ENCODE peak calls at places on chromosomes 4 and X, in six cellular contexts. One of them, this sample, is unnamed. For H3K4me1, the result is how much of the 10 kb centered on the place peaks cover.

GRCh38 chr4:147173797-147174196 is 228.1 kb upstream of the TTC29 start:
- DNase-seq in small intestine: no peak
- DNase-seq in GM12878: no peak
- DNase-seq in adrenal gland: no peak
- DNase-seq in right lobe of liver: no peak
- DNase-seq in breast epithelium: no peak
- DNase-seq in this sample: no peak

GRCh38 chr4:138901177-138901576 is 114.4 kb upstream of the NOCT start:
- DNase-seq in GM12878: no peak
- DNase-seq in right lobe of liver: no peak
- DNase-seq in small intestine: no peak
- DNase-seq in breast epithelium: no peak
- DNase-seq in adrenal gland: no peak
- DNase-seq in this sample: no peak

GRCh38 chr4:182600093-182600492 is 317.1 kb downstream of the DCTD start:
- DNase-seq in GM12878: no peak
- DNase-seq in small intestine: no peak
- DNase-seq in adrenal gland: no peak
- DNase-seq in breast epithelium: no peak
- DNase-seq in right lobe of liver: no peak
- DNase-seq in this sample: no peak

GRCh38 chr4:100548209-100548579 is 30.4 kb upstream of the EMCN start:
- DNase-seq in small intestine: no peak
- DNase-seq in breast epithelium: no peak
- DNase-seq in GM12878: no peak
- DNase-seq in adrenal gland: no peak
- DNase-seq in right lobe of liver: no peak
- DNase-seq in this sample: no peak

GRCh38 chrX:106263817-106264216 is 95.7 kb downstream of the PWWP3B start:
- DNase-seq in GM12878: no peak
- DNase-seq in small intestine: no peak
- DNase-seq in right lobe of liver: no peak
- DNase-seq in adrenal gland: peak
- DNase-seq in breast epithelium: no peak
- DNase-seq in this sample: peak

GRCh38 chrX:40685352-40685918 is 38.1 kb upstream of the CXorf38 start:
- DNase-seq in breast epithelium: no peak
- DNase-seq in GM12878: no peak
- DNase-seq in small intestine: no peak
- DNase-seq in right lobe of liver: no peak
- DNase-seq in adrenal gland: no peak
- DNase-seq in this sample: no peak

GRCh38 chr4:119104644-119105273 is 30.9 kb upstream of the MYOZ2 start:
- DNase-seq in breast epithelium: no peak
- DNase-seq in right lobe of liver: no peak
- DNase-seq in adrenal gland: no peak
- DNase-seq in GM12878: no peak
- DNase-seq in small intestine: no peak
- DNase-seq in this sample: no peak

GRCh38 chr4:69881173-69881773 is 21.3 kb upstream of the SULT1E1 start:
- DNase-seq in right lobe of liver: no peak
- DNase-seq in small intestine: peak
- DNase-seq in adrenal gland: peak
- DNase-seq in GM12878: no peak
- DNase-seq in breast epithelium: no peak
- DNase-seq in this sample: no peak

GRCh38 chr4:1167244-1167949 is 5.0 kb downstream of the SPON2 start:
- DNase-seq in right lobe of liver: peak
- DNase-seq in small intestine: peak
- DNase-seq in GM12878: peak
- DNase-seq in adrenal gland: peak
- DNase-seq in breast epithelium: peak
- DNase-seq in this sample: peak

GRCh38 chr4:98793658-98794057 is 135.2 kb upstream of the TSPAN5 start:
- DNase-seq in right lobe of liver: no peak
- DNase-seq in GM12878: no peak
- DNase-seq in small intestine: no peak
- DNase-seq in adrenal gland: no peak
- DNase-seq in breast epithelium: no peak
- DNase-seq in this sample: peak

GRCh38 chr4:11367371-11367770 is 61.3 kb downstream of the HS3ST1 start:
- DNase-seq in GM12878: no peak
- DNase-seq in small intestine: peak
- DNase-seq in adrenal gland: peak
- DNase-seq in breast epithelium: no peak
- DNase-seq in right lobe of liver: no peak
- DNase-seq in this sample: no peak

GRCh38 chr4:88792821-88793220 is 95.2 kb upstream of the NAP1L5 start:
- DNase-seq in adrenal gland: no peak
- DNase-seq in right lobe of liver: no peak
- DNase-seq in breast epithelium: no peak
- DNase-seq in small intestine: no peak
- DNase-seq in GM12878: no peak
- DNase-seq in this sample: no peak

GRCh38 chr4:19386786-19387185 is 864.9 kb upstream of the SLIT2 start:
- DNase-seq in GM12878: no peak
- DNase-seq in right lobe of liver: no peak
- DNase-seq in small intestine: no peak
- DNase-seq in adrenal gland: no peak
- DNase-seq in breast epithelium: no peak
- DNase-seq in this sample: no peak

GRCh38 chr4:6644792-6645530 is 4.5 kb downstream of the MRFAP1 start:
- DNase-seq in breast epithelium: no peak
- DNase-seq in right lobe of liver: no peak
- DNase-seq in adrenal gland: no peak
- DNase-seq in small intestine: no peak
- DNase-seq in GM12878: no peak
- DNase-seq in this sample: no peak

GRCh38 chr4:96352051-96352517 is 512.2 kb downstream of the PDHA2 start:
- DNase-seq in breast epithelium: no peak
- DNase-seq in small intestine: peak
- DNase-seq in right lobe of liver: no peak
- DNase-seq in adrenal gland: no peak
- DNase-seq in GM12878: no peak
- DNase-seq in this sample: no peak

GRCh38 chr4:126986828-126987227 is 645.9 kb upstream of the INTU start:
- DNase-seq in GM12878: no peak
- DNase-seq in adrenal gland: no peak
- DNase-seq in right lobe of liver: no peak
- DNase-seq in breast epithelium: no peak
- DNase-seq in small intestine: no peak
- DNase-seq in this sample: peak

DNA sequence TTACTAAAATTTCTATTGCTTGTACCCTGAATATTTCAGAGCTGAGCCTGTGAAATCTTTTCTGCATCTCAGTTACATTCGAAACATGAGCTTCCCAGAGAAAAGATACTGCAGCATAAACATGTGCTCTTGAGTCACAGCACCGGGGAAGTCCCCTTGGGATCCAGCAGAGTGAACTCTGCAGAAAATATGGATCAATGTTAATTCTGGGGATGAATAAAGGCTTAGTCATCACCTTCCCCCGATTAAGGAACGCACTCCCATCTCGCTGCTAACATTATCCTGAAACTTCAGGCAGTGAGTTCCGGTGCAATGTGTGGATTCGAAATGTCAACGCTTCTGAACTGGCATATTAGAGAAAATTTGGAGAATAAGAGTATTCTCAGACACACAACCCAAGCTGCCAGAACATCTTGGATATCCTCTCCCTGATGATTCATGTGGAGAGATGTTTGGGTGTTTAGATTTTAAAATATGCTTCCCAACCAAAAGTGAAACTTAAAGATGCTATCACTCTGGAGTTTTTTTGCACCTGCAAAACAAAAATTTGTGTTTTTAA is 90.8 kb downstream of the IRF2 start:
- DNase-seq in small intestine: peak
- DNase-seq in right lobe of liver: no peak
- DNase-seq in adrenal gland: peak
- DNase-seq in GM12878: no peak
- DNase-seq in breast epithelium: no peak
- DNase-seq in this sample: peak
- H3K4me1 ChIP-seq in small intestine: under half
- H3K4me1 ChIP-seq in right lobe of liver: half or more
- H3K4me1 ChIP-seq in adrenal gland: under half
- H3K4me1 ChIP-seq in GM12878: half or more
- H3K4me1 ChIP-seq in breast epithelium: under half
- H3K4me1 ChIP-seq in this sample: under half

DNA sequence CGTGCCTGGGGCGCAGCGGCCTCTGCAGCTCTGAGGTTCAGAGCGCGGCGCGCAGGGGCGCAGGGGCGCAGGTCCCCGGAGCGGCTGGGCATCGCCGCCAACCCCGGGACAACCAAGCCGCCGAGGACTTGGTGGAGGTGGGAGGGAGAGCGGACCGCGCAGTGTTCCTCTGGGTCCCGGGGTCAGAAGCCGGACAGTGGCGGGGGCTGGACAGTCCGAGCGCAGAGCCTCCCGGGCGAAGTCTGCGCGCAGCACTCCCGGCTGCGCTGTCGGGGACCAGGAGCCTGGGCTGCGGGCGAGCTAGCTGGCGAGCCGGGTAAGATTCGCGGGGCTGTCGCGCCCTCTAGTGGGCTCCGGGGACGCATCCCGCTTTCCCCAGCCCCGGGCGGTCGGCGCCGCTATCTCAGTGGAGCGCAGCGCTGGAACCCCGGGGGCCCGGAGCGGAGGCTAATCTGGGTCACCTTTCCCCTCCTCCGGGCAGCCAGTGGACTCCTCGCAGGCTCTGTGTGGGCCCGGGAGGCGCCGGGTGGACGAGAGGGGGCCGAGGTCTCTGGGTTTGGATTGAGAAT is 4.1 kb downstream of the PDGFRA start:
- DNase-seq in small intestine: peak
- DNase-seq in adrenal gland: peak
- DNase-seq in right lobe of liver: peak
- DNase-seq in GM12878: no peak
- DNase-seq in breast epithelium: peak
- DNase-seq in this sample: no peak
- H3K4me1 ChIP-seq in small intestine: under half
- H3K4me1 ChIP-seq in adrenal gland: under half
- H3K4me1 ChIP-seq in right lobe of liver: under half
- H3K4me1 ChIP-seq in GM12878: under half
- H3K4me1 ChIP-seq in breast epithelium: under half
- H3K4me1 ChIP-seq in this sample: under half

GRCh38 chr4:139918591-139918990 is 235.4 kb downstream of the MAML3 start:
- DNase-seq in GM12878: no peak
- DNase-seq in breast epithelium: no peak
- DNase-seq in small intestine: no peak
- DNase-seq in adrenal gland: no peak
- DNase-seq in right lobe of liver: no peak
- DNase-seq in this sample: no peak
- H3K4me1 ChIP-seq in GM12878: under half
- H3K4me1 ChIP-seq in breast epithelium: under half
- H3K4me1 ChIP-seq in small intestine: under half
- H3K4me1 ChIP-seq in adrenal gland: half or more
- H3K4me1 ChIP-seq in right lobe of liver: under half
- H3K4me1 ChIP-seq in this sample: under half

GRCh38 chrX:129957241-129958099 is 25.0 kb upstream of the BCORL1 start:
- DNase-seq in GM12878: peak
- DNase-seq in small intestine: peak
- DNase-seq in right lobe of liver: peak
- DNase-seq in adrenal gland: peak
- DNase-seq in breast epithelium: no peak
- DNase-seq in this sample: no peak
- H3K4me1 ChIP-seq in GM12878: under half
- H3K4me1 ChIP-seq in small intestine: under half
- H3K4me1 ChIP-seq in right lobe of liver: under half
- H3K4me1 ChIP-seq in adrenal gland: under half
- H3K4me1 ChIP-seq in breast epithelium: under half
- H3K4me1 ChIP-seq in this sample: under half

GRCh38 chr4:106583567-106583966 is 215.0 kb upstream of the GIMD1 start:
- DNase-seq in breast epithelium: no peak
- DNase-seq in GM12878: no peak
- DNase-seq in small intestine: no peak
- DNase-seq in right lobe of liver: no peak
- DNase-seq in adrenal gland: no peak
- DNase-seq in this sample: peak

GRCh38 chr4:106584590-106584989 is 216.0 kb upstream of the GIMD1 start:
- DNase-seq in small intestine: no peak
- DNase-seq in GM12878: no peak
- DNase-seq in right lobe of liver: no peak
- DNase-seq in breast epithelium: no peak
- DNase-seq in adrenal gland: no peak
- DNase-seq in this sample: peak

GRCh38 chr4:106587558-106587957 is 219.0 kb upstream of the GIMD1 start:
- DNase-seq in adrenal gland: no peak
- DNase-seq in right lobe of liver: no peak
- DNase-seq in small intestine: no peak
- DNase-seq in breast epithelium: no peak
- DNase-seq in GM12878: no peak
- DNase-seq in this sample: peak

GRCh38 chr4:106583108-106583507 is 214.5 kb upstream of the GIMD1 start:
- DNase-seq in adrenal gland: no peak
- DNase-seq in small intestine: no peak
- DNase-seq in right lobe of liver: no peak
- DNase-seq in GM12878: no peak
- DNase-seq in breast epithelium: no peak
- DNase-seq in this sample: no peak

DNA sequence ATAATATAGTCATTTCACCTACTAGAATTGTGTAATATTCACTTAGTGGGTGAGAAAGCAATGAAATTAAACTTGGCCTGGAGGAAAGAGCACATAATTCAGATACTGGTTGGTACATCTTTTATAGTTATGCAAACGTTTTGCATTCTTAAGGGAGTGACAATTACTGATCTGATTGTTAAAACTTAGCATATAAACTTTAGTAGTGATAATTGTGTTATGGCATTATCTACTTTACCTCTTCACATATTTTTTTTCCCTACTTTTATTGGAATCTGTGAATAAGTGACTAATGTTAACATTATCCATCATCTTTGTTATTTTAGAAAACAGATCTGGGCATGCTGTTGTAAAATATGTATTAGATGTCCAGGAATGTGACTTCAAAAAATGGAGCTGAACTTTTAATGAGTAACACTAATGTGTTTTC is 217.4 kb upstream of the GIMD1 start:
- DNase-seq in small intestine: no peak
- DNase-seq in breast epithelium: no peak
- DNase-seq in GM12878: no peak
- DNase-seq in adrenal gland: no peak
- DNase-seq in right lobe of liver: no peak
- DNase-seq in this sample: peak
- H3K4me1 ChIP-seq in small intestine: under half
- H3K4me1 ChIP-seq in breast epithelium: under half
- H3K4me1 ChIP-seq in GM12878: under half
- H3K4me1 ChIP-seq in adrenal gland: under half
- H3K4me1 ChIP-seq in right lobe of liver: under half
- H3K4me1 ChIP-seq in this sample: half or more